ENCODE peak calls at places on chromosome 1, in four cellular contexts. C is A549, Q is K562, R is HepG2. B is an unnamed sample.

GRCh38 chr1:182392045-182393028 is 747 bp upstream of the GLUL start:
- DNase-seq in C (no peak), R (no peak), Q (no peak), B (no peak)

GRCh38 chr1:85240174-85240601 is 19.3 kb downstream of the C1orf52 start:
- DNase-seq in C (no peak), R (no peak), Q (no peak), B (no peak)

GRCh38 chr1:115456441-115456961 is 118.5 kb upstream of the NGF start:
- DNase-seq in Q (no peak), C (no peak), R (no peak), B (no peak)

GRCh38 chr1:1039145-1039910 is 19.4 kb downstream of the AGRN start:
- DNase-seq in Q (no peak), R (no peak), C (no peak), B (no peak)

GRCh38 chr1:27604579-27605299 is 795 bp upstream of the AHDC1 start:
- DNase-seq in R (no peak), C (no peak), Q (no peak), B (peak)

GRCh38 chr1:114439369-114439768 is 71.6 kb downstream of the TRIM33 start:
- DNase-seq in Q (no peak), R (no peak), C (no peak), B (no peak)

GRCh38 chr1:3069491-3070303 is 694 bp downstream of the PRDM16 start:
- DNase-seq in R (peak), Q (no peak), C (peak), B (peak)

GRCh38 chr1:203183828-203184227 is 2.7 kb downstream of the CHI3L1 start:
- DNase-seq in C (no peak), R (no peak), Q (no peak), B (no peak)

GRCh38 chr1:59497616-59498015 is 200.7 kb downstream of the FGGY start:
- DNase-seq in Q (no peak), R (no peak), C (no peak), B (no peak)

GRCh38 chr1:17587693-17588047 is 48.2 kb downstream of the ARHGEF10L start:
- DNase-seq in C (peak), R (peak), Q (no peak), B (no peak)

GRCh38 chr1:179930867-179931266 is 23.7 kb upstream of the CEP350 start:
- DNase-seq in R (no peak), Q (no peak), C (peak), B (no peak)
- TF ChIP-seq PHF8 in R (no peak), Q (no peak), C (no peak), B (no peak)

DNA sequence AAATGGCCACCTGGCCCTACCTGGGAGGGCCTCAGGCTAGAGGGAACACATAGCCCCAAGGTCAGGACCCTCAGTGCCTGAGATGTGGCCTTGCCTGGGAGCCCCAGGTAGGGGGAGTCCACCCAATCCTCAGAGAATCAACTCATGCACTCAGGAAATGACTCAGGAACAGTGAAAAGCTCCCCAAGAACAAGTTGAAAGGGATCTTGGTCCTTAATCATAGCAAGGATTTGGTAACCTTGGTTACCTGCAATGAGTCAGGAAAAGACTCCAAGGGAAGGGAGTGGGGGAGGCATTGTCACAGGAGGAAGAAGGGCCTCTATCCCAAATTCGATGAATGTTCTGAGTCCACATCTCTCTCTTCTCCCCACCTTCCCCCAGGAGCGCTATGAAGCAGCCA is 17.0 kb downstream of the MAP7D1 start:
- DNase-seq in C (no peak), R (no peak), Q (no peak), B (no peak)
- TF ChIP-seq PHF8 in C (no peak), R (no peak), Q (no peak), B (no peak)

DNA sequence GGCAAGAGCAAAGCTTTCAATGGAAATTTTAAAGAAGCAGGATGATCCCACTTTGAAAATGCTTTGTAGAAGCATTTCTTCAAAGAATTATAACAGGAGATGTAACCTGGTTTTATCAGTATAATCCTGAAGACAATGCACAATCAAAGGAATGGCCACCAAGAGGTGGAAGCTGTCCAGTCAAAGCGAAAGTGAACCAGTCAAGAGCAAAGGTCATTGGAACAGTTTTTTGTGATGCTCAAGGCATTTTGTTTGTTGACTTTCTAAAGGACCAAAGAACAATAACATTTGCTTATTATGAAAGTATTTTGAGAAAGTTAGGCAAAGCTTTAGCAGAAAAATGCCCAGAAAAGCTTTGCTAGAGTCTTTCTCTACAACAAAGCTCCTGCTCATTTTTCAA is 5.5 kb upstream of the CD84 start:
- DNase-seq in R (no peak), Q (no peak), C (no peak), B (no peak)
- TF ChIP-seq PHF8 in R (no peak), Q (no peak), C (no peak), B (no peak)

GRCh38 chr1:209546390-209547080 is 37.0 kb upstream of the CAMK1G start:
- DNase-seq in C (no peak), Q (no peak), R (no peak), B (no peak)
- TF ChIP-seq PHF8 in C (no peak), Q (no peak), R (no peak), B (no peak)

DNA sequence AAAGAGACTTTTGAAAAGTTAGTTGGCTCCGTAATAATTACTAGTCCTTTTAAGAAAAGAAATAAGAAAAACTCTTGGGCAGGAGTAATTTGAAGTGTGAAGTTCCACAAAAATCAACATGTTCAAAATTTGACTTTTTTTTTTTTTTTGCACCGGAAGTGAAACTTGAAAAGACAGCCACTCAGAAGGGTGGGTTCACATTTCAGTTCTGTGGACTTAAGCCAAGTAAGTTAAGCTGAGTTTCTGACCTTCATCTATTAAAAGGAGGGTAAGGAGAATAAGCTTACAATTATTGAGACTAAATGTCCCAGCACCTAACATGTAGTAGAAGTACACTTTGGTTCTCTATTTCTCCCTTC is 11.0 kb downstream of the RO60 start:
- DNase-seq in C (no peak), R (no peak), Q (no peak), B (no peak)
- TF ChIP-seq PHF8 in C (no peak), R (no peak), Q (no peak), B (no peak)

GRCh38 chr1:24709748-24710416 is 35.4 kb upstream of the CLIC4 start:
- DNase-seq in R (no peak), C (no peak), Q (peak), B (no peak)
- TF ChIP-seq PHF8 in R (no peak), C (no peak), Q (no peak), B (no peak)

GRCh38 chr1:61950418-61950817 is 208.1 kb downstream of the PATJ start:
- DNase-seq in C (peak), R (peak), Q (no peak), B (no peak)

GRCh38 chr1:61953076-61953789 is 211.0 kb downstream of the PATJ start:
- DNase-seq in R (no peak), C (no peak), Q (no peak), B (no peak)

GRCh38 chr1:61951731-61952585 is 209.7 kb downstream of the PATJ start:
- DNase-seq in Q (no peak), C (no peak), R (no peak), B (no peak)

GRCh38 chr1:61953790-61954150 is 211.5 kb downstream of the PATJ start:
- DNase-seq in C (no peak), R (no peak), Q (no peak), B (no peak)

GRCh38 chr1:61952675-61953074 is 210.4 kb downstream of the PATJ start:
- DNase-seq in Q (no peak), C (no peak), R (no peak), B (no peak)
- TF ChIP-seq PHF8 in Q (no peak), C (no peak), R (no peak), B (no peak)

B was measured in H1.